ENCODE peak calls at places on chromosomes 16 and 17, in seven cellular contexts. B, C, O, I, W, S and T are unnamed samples.

GRCh38 chr16:50305441-50306061 is 39.2 kb downstream of the ADCY7 start:
- DNase-seq in S (no peak), W (no peak), C (no peak), O (no peak), B (no peak), I (no peak), T (no peak)

GRCh38 chr17:39668141-39668924 is at the start of gene PNMT:
- DNase-seq in I (peak; percentile 50), W (peak; percentile 74), S (peak; percentile 59), O (peak; percentile 40), C (peak; percentile 46), B (peak; percentile 72), T (peak; percentile 68)

GRCh38 chr17:42850964-42851363 is at the start of gene AOC3:
- DNase-seq in O (no peak), S (peak; percentile 15), C (no peak), W (no peak), B (no peak), I (no peak), T (no peak)

GRCh38 chr16:74607967-74608356 is 1.0 kb upstream of the GLG1 start:
- DNase-seq in W (no peak), B (no peak), O (no peak), S (no peak), C (no peak), I (no peak), T (peak; percentile 17)

GRCh38 chr17:49729074-49729473 is 21.3 kb upstream of the SLC35B1 start:
- DNase-seq in O (no peak), I (no peak), S (no peak), C (no peak), W (no peak), B (no peak), T (no peak)

GRCh38 chr17:66807182-66807581 is 27.7 kb upstream of the CACNG5 start:
- DNase-seq in S (no peak), C (no peak), W (no peak), B (no peak), I (no peak), O (no peak), T (no peak)

GRCh38 chr17:36839256-36839655 is 98.0 kb upstream of the LHX1 start:
- DNase-seq in I (no peak), W (no peak), B (no peak), O (no peak), S (no peak), C (no peak), T (no peak)

GRCh38 chr17:2058521-2059124 is 3.7 kb downstream of the HIC1 start:
- DNase-seq in B (no peak), I (no peak), O (peak; percentile 43), C (peak; percentile 73), W (peak; percentile 64), S (peak; percentile 89), T (peak; percentile 24)

GRCh38 chr17:7022791-7023571 is at the start of gene BCL6B:
- DNase-seq in O (no peak), S (no peak), I (no peak), B (no peak), W (no peak), C (no peak), T (no peak)

GRCh38 chr17:62807812-62808575 is at the start of gene MARCHF10:
- DNase-seq in O (no peak), C (no peak), I (no peak), W (peak; percentile 8), S (no peak), B (peak; percentile 36), T (no peak)

GRCh38 chr17:61402978-61403845 is 3.6 kb downstream of the TBX2 start:
- DNase-seq in C (no peak), S (peak; percentile 33), O (no peak), W (no peak), B (no peak), I (no peak), T (no peak)

GRCh38 chr17:79789943-79790804 is 6.7 kb downstream of the CBX8 start:
- DNase-seq in I (peak; percentile 69), C (no peak), B (peak; percentile 45), O (no peak), W (no peak), S (peak; percentile 41), T (peak; percentile 67)

GRCh38 chr16:73019456-73020362 is 28.2 kb downstream of the ZFHX3 start:
- DNase-seq in I (no peak), S (peak; percentile 85), O (no peak), C (no peak), B (peak; percentile 83), W (no peak), T (no peak)

GRCh38 chr16:1545044-1545736 is 11.7 kb downstream of the TMEM204 start:
- DNase-seq in S (no peak), C (no peak), B (no peak), W (no peak), I (no peak), O (no peak), T (no peak)

GRCh38 chr17:79104898-79105600 is 30.4 kb downstream of the ENGASE start:
- DNase-seq in I (no peak), B (no peak), W (no peak), O (no peak), C (no peak), S (no peak), T (no peak)

GRCh38 chr17:1878419-1879121 is 48.8 kb downstream of the RPA1 start:
- DNase-seq in I (peak; percentile 45), S (no peak), O (no peak), C (no peak), B (no peak), W (no peak), T (no peak)

GRCh38 chr17:63834431-63835166 is 7.1 kb upstream of the FTSJ3 start:
- DNase-seq in C (peak; percentile 54), S (peak; percentile 78), I (peak; percentile 77), O (peak; percentile 41), B (peak; percentile 84), W (peak; percentile 60), T (peak; percentile 84)

GRCh38 chr17:42202696-42203095 is 8.4 kb upstream of the GHDC start:
- DNase-seq in O (no peak), W (no peak), C (no peak), S (peak; percentile 39), B (no peak), I (no peak), T (no peak)

GRCh38 chr16:22323998-22324786 is 27.0 kb downstream of the POLR3E start:
- DNase-seq in S (no peak), B (no peak), I (no peak), O (no peak), C (no peak), W (no peak), T (peak; percentile 3)

GRCh38 chr17:7439462-7440112 is at the start of gene FGF11:
- DNase-seq in W (no peak), C (no peak), I (no peak), S (no peak), B (peak; percentile 12), O (no peak), T (no peak)

GRCh38 chr16:59385953-59386352 is 651.8 kb upstream of the GOT2 start:
- DNase-seq in S (peak; percentile 38), O (no peak), C (no peak), W (no peak), I (peak; percentile 90), B (no peak), T (no peak)

GRCh38 chr16:30335598-30336474 is 19.3 kb downstream of the CD2BP2 start:
- DNase-seq in B (peak; percentile 64), W (no peak), C (no peak), I (no peak), O (peak; percentile 37), S (peak; percentile 44), T (no peak)

GRCh38 chr16:76278976-76279375 is 1.8 kb downstream of the CNTNAP4 start:
- DNase-seq in I (no peak), C (no peak), O (no peak), W (no peak), S (peak; percentile 77), B (peak; percentile 41), T (no peak)

GRCh38 chr17:75352079-75352569 is 53.4 kb downstream of the GRB2 start:
- DNase-seq in B (peak; percentile 76), I (no peak), S (no peak), W (no peak), C (no peak), O (no peak), T (peak; percentile 42)

GRCh38 chr17:67145406-67145805 is 99.6 kb downstream of the HELZ start:
- DNase-seq in I (no peak), C (no peak), O (no peak), B (no peak), S (no peak), W (no peak), T (no peak)

GRCh38 chr17:63442549-63443035 is 3.5 kb downstream of the CYB561 start:
- DNase-seq in W (no peak), S (no peak), B (no peak), I (no peak), O (no peak), C (no peak), T (no peak)

GRCh38 chr16:75928295-75928694 is 202.0 kb upstream of the CPHXL start:
- DNase-seq in B (no peak), I (no peak), C (no peak), W (no peak), O (no peak), S (no peak), T (no peak)

GRCh38 chr17:29620271-29620670 is 2.4 kb downstream of the CORO6 start:
- DNase-seq in B (no peak), I (no peak), S (no peak), W (no peak), C (no peak), O (no peak), T (no peak)

GRCh38 chr16:70754874-70755600 is 45.9 kb downstream of the VAC14 start:
- DNase-seq in O (no peak), B (no peak), C (no peak), I (no peak), S (no peak), W (no peak), T (no peak)

GRCh38 chr16:51527349-51527748 is 376.3 kb upstream of the SALL1 start:
- DNase-seq in C (no peak), O (no peak), I (no peak), B (no peak), S (no peak), W (no peak), T (no peak)

GRCh38 chr17:43814714-43815113 is 18.2 kb downstream of the MPP3 start:
- DNase-seq in W (no peak), I (peak; percentile 84), S (peak; percentile 82), B (peak; percentile 55), O (no peak), C (no peak), T (no peak)

GRCh38 chr16:85856585-85856984 is 42.4 kb upstream of the IRF8 start:
- DNase-seq in S (no peak), I (no peak), C (no peak), W (no peak), O (no peak), B (no peak), T (no peak)

GRCh38 chr16:84511180-84511800 is 6.8 kb upstream of the MEAK7 start:
- DNase-seq in I (peak; percentile 83), C (peak; percentile 73), B (peak; percentile 84), S (peak; percentile 91), W (peak; percentile 88), O (peak; percentile 67), T (peak; percentile 73)

GRCh38 chr16:17457513-17457912 is 13.2 kb downstream of the XYLT1 start:
- DNase-seq in S (no peak), B (no peak), C (no peak), I (no peak), W (no peak), O (no peak), T (no peak)

GRCh38 chr17:58202859-58203258 is 10.3 kb downstream of the EPX start:
- DNase-seq in W (no peak), I (no peak), O (no peak), B (no peak), S (no peak), C (no peak), T (no peak)